ENCODE peak calls at places on chromosomes 6 and 20, in five cellular contexts. T is tibial nerve; P is neural progenitor cell; E is CD8-positive, alpha-beta memory T cell; R is IMR-90. A is an unnamed sample. For H3K27me3 and H3K4me1, the result is how much of the 10 kb centered on the place peaks cover.

GRCh38 chr20:56422131-56422823 is 10.2 kb downstream of the CASS4 start:
- DNase-seq in T (no peak), P (no peak), E (no peak), R (peak), A (no peak)

GRCh38 chr6:136059308-136059707 is 190.8 kb downstream of the MTFR2 start:
- DNase-seq in T (no peak), P (no peak), E (no peak), R (no peak), A (no peak)

GRCh38 chr6:75493400-75494064 is at the start of gene FILIP1:
- DNase-seq in T (no peak), P (peak), E (no peak), R (peak), A (peak)

GRCh38 chr6:110874880-110875547 is 429 bp downstream of the AMD1 start:
- DNase-seq in T (no peak), P (peak), E (peak), R (no peak), A (peak)

GRCh38 chr20:62355527-62356142 is 11.5 kb downstream of the LAMA5 start:
- DNase-seq in T (no peak), P (peak), E (no peak), R (no peak), A (no peak)

GRCh38 chr6:8006208-8006607 is 58.0 kb downstream of the BLOC1S5 start:
- DNase-seq in T (no peak), P (peak), E (no peak), R (peak), A (no peak)

GRCh38 chr6:87808005-87808757 is 106.1 kb upstream of the AKIRIN2 start:
- DNase-seq in T (no peak), P (no peak), E (no peak), R (peak), A (no peak)

GRCh38 chr6:109344226-109344625 is 38.0 kb downstream of the CD164 start:
- DNase-seq in T (no peak), P (no peak), E (no peak), R (no peak), A (no peak)

GRCh38 chr6:26607434-26608230 is 10.9 kb downstream of the ABT1 start:
- DNase-seq in T (no peak), P (peak), E (peak), R (peak), A (no peak)

GRCh38 chr6:165758441-165758840 is 95.4 kb upstream of the PDE10A start:
- DNase-seq in T (no peak), P (no peak), E (no peak), R (no peak), A (no peak)

GRCh38 chr6:165751486-165751885 is 88.4 kb upstream of the PDE10A start:
- DNase-seq in T (no peak), P (no peak), E (no peak), R (no peak), A (no peak)

GRCh38 chr6:165760126-165760802 is 97.2 kb upstream of the PDE10A start:
- DNase-seq in T (no peak), P (no peak), E (no peak), R (no peak), A (no peak)

GRCh38 chr6:165760803-165761185 is 97.8 kb upstream of the PDE10A start:
- DNase-seq in T (no peak), P (no peak), E (no peak), R (no peak), A (no peak)

DNA sequence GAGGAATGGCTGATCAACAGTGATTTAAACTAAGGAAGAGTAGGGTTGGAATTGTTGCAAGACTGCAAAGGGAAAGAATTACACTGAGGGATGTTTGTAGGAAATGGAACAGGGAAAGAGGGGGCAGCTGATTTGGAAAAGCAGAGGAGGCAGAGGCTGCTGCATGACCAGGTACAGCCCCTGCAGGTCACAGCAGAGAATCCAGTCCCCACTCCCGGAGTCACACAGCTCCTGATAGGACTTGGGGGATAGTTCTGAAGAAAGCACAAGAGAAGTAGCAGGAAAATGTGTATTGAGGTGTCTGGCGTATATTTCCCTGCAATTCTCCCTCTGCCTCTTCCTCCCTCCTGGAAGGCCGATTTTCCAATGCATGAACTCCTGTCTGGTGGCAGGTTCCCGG is 92.5 kb upstream of the PDE10A start:
- DNase-seq in T (no peak), P (peak), E (no peak), R (no peak), A (no peak)
- H3K27me3 ChIP-seq in T (under half), P (under half), E (under half), R (under half), A (under half)

GRCh38 chr6:72789145-72789544 is 167.3 kb downstream of the KCNQ5 start:
- DNase-seq in T (no peak), P (no peak), E (no peak), R (no peak), A (no peak)

GRCh38 chr6:72787521-72788031 is 165.7 kb downstream of the KCNQ5 start:
- DNase-seq in T (no peak), P (peak), E (no peak), R (peak), A (peak)

GRCh38 chr6:72784581-72784980 is 162.7 kb downstream of the KCNQ5 start:
- DNase-seq in T (no peak), P (no peak), E (no peak), R (peak), A (no peak)

GRCh38 chr6:72784071-72784470 is 162.2 kb downstream of the KCNQ5 start:
- DNase-seq in T (no peak), P (no peak), E (no peak), R (peak), A (no peak)

DNA sequence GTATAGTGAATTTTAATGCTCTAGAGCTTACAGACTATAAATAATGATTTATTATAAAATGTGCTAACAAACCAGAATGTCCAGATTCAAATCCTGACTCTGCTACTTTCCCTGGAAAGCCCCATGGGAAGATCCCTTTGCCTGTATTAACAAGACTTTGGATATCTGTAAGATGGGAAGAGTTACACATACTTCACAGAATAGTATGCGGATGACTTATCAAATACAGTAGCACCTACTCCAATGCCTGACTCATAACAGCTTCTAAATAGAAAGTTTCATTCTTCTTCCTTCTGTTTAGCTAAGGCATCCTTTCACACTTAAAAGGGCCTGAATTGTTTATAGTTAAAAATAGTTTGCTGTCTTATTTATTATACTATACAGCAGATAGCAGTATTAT is 166.3 kb downstream of the KCNQ5 start:
- DNase-seq in T (no peak), P (no peak), E (no peak), R (peak), A (no peak)
- H3K4me1 ChIP-seq in T (under half), P (under half), E (under half), R (under half), A (under half)

GRCh38 chr6:151294561-151295101 is 54.9 kb downstream of the AKAP12 start:
- DNase-seq in T (no peak), P (no peak), E (no peak), R (peak), A (no peak)
- H3K27ac ChIP-seq in T (no peak), P (no peak), E (no peak), R (peak), A (no peak)

DNA sequence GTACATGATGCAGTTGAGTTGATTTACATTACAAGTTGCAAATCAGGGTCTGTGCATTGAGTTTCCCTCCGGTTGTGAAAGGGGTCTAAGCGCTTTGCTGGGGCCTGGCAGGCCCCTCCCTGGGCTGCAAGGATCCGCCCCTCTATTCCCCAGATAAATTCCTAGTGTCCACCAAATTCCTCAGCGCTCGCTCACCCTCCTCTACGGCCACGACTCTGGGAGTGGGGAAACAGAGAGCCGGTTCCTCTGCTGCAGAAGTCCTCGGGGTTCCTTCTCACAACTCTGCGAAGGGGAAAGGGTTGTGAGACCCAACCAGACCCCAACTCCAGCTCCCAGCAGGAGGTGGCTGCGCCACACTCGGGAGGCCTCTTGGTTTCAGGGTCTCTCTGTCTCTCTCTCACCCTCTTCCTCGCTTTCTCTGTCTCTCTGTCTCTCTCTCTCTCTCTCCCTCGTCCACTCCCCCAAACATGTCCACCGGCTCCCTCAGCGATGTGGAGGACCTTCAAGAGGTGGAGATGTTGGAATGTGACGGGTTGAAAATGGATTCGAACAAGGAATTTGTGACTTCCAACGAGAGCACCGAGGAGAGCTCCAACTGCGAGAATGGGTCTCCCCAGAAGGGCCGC is at the start of gene TCF21:
- DNase-seq in T (no peak), P (peak), E (no peak), R (peak), A (no peak)
- H3K27me3 ChIP-seq in T (under half), P (half or more), E (under half), R (under half), A (half or more)

GRCh38 chr6:3334579-3334978 is 75.8 kb downstream of the PSMG4 start:
- DNase-seq in T (no peak), P (no peak), E (no peak), R (no peak), A (no peak)
- H3K4me1 ChIP-seq in T (under half), P (under half), E (under half), R (under half), A (under half)

DNA sequence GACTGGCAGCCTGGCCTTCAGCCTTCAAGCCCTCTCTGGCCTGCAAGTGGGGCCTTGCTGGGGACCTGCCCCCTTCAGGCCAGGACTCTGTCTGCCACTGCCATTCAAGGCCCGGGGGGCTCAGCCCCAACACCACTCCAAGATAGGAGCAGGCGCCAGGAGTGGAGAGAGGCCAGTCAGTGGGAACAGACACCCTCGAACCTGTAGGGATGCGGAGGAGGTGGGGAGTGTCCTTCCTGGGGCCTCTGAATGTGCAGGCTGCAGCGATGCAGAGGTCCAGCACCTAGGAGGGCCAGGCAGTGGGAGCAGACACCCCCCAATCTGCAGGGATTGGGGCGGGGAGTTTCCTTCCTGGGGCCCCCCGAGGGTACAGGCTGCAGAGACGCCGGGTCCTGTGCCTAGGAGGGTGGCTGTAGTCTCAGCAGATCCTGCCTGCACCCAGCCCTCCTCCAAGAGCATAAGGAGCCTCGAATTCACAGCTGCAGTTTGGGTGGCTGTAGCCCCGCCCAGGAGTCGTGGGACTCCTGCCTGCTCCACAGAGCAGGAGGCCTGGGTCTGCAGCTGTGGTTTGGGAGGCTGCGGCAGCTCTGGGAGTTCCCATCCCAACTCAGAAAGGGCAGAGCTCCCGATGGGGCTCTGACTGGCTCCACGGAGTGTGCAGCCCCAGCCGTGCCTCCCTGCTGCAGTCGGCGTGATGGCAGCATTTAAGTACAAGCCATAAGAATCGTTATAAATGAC is 33.1 kb downstream of the NR2E1 start:
- DNase-seq in T (no peak), P (no peak), E (no peak), R (no peak), A (no peak)
- H3K27ac ChIP-seq in T (no peak), P (no peak), E (no peak), R (no peak), A (no peak)

GRCh38 chr6:359261-360035 is 32.1 kb upstream of the IRF4 start:
- DNase-seq in T (no peak), P (no peak), E (no peak), R (no peak), A (no peak)
- H3K27me3 ChIP-seq in T (under half), P (under half), E (under half), R (under half), A (under half)

GRCh38 chr6:89355511-89356185 is 3.1 kb upstream of the UBE2J1 start:
- DNase-seq in T (no peak), P (no peak), E (no peak), R (no peak), A (no peak)
- H3K4me1 ChIP-seq in T (under half), P (under half), E (under half), R (under half), A (under half)

GRCh38 chr6:24334285-24334684 is 23.6 kb downstream of the DCDC2 start:
- DNase-seq in T (no peak), P (no peak), E (no peak), R (no peak), A (no peak)

GRCh38 chr6:24344981-24345380 is 12.9 kb downstream of the DCDC2 start:
- DNase-seq in T (no peak), P (no peak), E (no peak), R (no peak), A (no peak)

GRCh38 chr6:24340998-24341934 is 16.6 kb downstream of the DCDC2 start:
- DNase-seq in T (no peak), P (no peak), E (no peak), R (no peak), A (no peak)

GRCh38 chr6:24339932-24340331 is 17.9 kb downstream of the DCDC2 start:
- DNase-seq in T (no peak), P (no peak), E (no peak), R (no peak), A (no peak)
- H3K27ac ChIP-seq in T (no peak), P (no peak), E (no peak), R (no peak), A (no peak)

DNA sequence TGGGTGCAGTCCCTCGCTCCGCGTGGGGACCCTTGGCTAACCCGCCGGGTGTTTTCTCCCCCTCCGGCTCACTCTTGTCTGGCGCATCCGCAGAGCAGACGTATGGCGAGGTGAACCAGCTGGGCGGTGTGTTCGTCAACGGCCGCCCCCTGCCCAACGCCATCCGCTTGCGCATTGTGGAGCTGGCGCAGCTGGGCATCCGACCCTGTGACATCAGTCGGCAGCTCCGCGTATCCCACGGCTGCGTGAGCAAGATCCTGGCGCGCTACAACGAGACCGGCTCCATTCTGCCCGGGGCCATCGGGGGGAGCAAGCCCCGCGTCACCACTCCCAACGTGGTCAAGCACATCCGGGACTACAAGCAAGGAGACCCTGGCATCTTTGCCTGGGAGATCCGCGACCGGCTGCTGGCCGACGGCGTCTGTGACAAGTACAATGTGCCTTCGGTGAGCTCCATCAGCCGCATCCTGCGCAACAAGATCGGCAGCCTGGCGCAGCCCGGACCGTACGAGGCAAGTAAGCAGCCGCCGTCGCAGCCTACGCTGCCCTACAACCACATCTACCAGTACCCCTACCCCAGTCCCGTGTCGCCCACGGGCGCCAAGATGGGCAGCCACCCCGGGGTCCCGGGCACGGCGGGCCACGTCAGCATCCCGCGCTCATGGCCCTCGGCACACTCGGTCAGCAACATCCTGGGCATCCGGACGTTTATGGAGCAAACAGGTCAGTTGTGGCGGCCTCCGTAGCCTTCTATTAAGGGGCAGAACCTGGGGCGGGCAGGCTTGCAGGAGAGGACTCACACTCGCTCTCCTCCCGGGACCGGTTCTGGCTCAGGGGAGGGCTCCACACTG is 1.1 kb downstream of the PAX1 start:
- DNase-seq in T (no peak), P (peak), E (no peak), R (no peak), A (peak)
- H3K27me3 ChIP-seq in T (under half), P (half or more), E (under half), R (half or more), A (half or more)

A was measured in left lung.